ENCODE peak calls at places on chromosome 13, in four cellular contexts. One of them, this sample, is unnamed. For H3K36me3, the result is how much of the 10 kb centered on the place peaks cover.

GRCh38 chr13:80224468-80224867 is 116.5 kb downstream of the SPRY2 start:
- DNase-seq in thoracic aorta: no peak
- DNase-seq in tibial artery: no peak
- DNase-seq in Peyer's patch: no peak
- DNase-seq in this sample: no peak

GRCh38 chr13:74145249-74145970 is 11.2 kb upstream of the KLF12 start:
- DNase-seq in thoracic aorta: no peak
- DNase-seq in tibial artery: no peak
- DNase-seq in Peyer's patch: no peak
- DNase-seq in this sample: no peak

GRCh38 chr13:94552095-94552494 is 43.9 kb downstream of the TGDS start:
- DNase-seq in thoracic aorta: no peak
- DNase-seq in tibial artery: no peak
- DNase-seq in Peyer's patch: no peak
- DNase-seq in this sample: no peak

GRCh38 chr13:20989883-20990282 is 71.5 kb downstream of the LATS2 start:
- DNase-seq in thoracic aorta: no peak
- DNase-seq in tibial artery: no peak
- DNase-seq in Peyer's patch: no peak
- DNase-seq in this sample: no peak

GRCh38 chr13:104586010-104586746 is 1520.0 kb upstream of the SLC10A2 start:
- DNase-seq in thoracic aorta: no peak
- DNase-seq in tibial artery: no peak
- DNase-seq in Peyer's patch: no peak
- DNase-seq in this sample: no peak

GRCh38 chr13:73902296-73902695 is 231.9 kb downstream of the KLF12 start:
- DNase-seq in thoracic aorta: no peak
- DNase-seq in tibial artery: no peak
- DNase-seq in Peyer's patch: no peak
- DNase-seq in this sample: no peak

GRCh38 chr13:26220575-26220974 is 1.5 kb downstream of the RNF6 start:
- DNase-seq in thoracic aorta: no peak
- DNase-seq in tibial artery: no peak
- DNase-seq in Peyer's patch: no peak
- DNase-seq in this sample: no peak

GRCh38 chr13:42041684-42042035 is 6.8 kb upstream of the DGKH start:
- DNase-seq in thoracic aorta: peak
- DNase-seq in tibial artery: peak
- DNase-seq in Peyer's patch: peak
- DNase-seq in this sample: no peak

GRCh38 chr13:27372896-27373295 is 51.5 kb upstream of the GTF3A start:
- DNase-seq in thoracic aorta: no peak
- DNase-seq in tibial artery: no peak
- DNase-seq in Peyer's patch: peak
- DNase-seq in this sample: no peak

GRCh38 chr13:36806102-36806501 is 12.9 kb upstream of the RFXAP start:
- DNase-seq in thoracic aorta: no peak
- DNase-seq in tibial artery: no peak
- DNase-seq in Peyer's patch: no peak
- DNase-seq in this sample: no peak

GRCh38 chr13:44191504-44192171 is 182.0 kb upstream of the SERP2 start:
- DNase-seq in thoracic aorta: no peak
- DNase-seq in tibial artery: peak
- DNase-seq in Peyer's patch: no peak
- DNase-seq in this sample: no peak

GRCh38 chr13:46992383-46992952 is 95.6 kb upstream of the HTR2A start:
- DNase-seq in thoracic aorta: no peak
- DNase-seq in tibial artery: no peak
- DNase-seq in Peyer's patch: no peak
- DNase-seq in this sample: no peak

GRCh38 chr13:37383066-37383465 is 215.5 kb downstream of the POSTN start:
- DNase-seq in thoracic aorta: no peak
- DNase-seq in tibial artery: no peak
- DNase-seq in Peyer's patch: no peak
- DNase-seq in this sample: no peak

GRCh38 chr13:42035905-42036521 is 12.4 kb upstream of the DGKH start:
- DNase-seq in thoracic aorta: no peak
- DNase-seq in tibial artery: no peak
- DNase-seq in Peyer's patch: no peak
- DNase-seq in this sample: no peak

GRCh38 chr13:57612568-57612967 is 19.0 kb upstream of the PCDH17 start:
- DNase-seq in thoracic aorta: no peak
- DNase-seq in tibial artery: no peak
- DNase-seq in Peyer's patch: no peak
- DNase-seq in this sample: no peak

GRCh38 chr13:99704390-99704789 is 203.1 kb downstream of the TM9SF2 start:
- DNase-seq in thoracic aorta: no peak
- DNase-seq in tibial artery: no peak
- DNase-seq in Peyer's patch: no peak
- DNase-seq in this sample: no peak

DNA sequence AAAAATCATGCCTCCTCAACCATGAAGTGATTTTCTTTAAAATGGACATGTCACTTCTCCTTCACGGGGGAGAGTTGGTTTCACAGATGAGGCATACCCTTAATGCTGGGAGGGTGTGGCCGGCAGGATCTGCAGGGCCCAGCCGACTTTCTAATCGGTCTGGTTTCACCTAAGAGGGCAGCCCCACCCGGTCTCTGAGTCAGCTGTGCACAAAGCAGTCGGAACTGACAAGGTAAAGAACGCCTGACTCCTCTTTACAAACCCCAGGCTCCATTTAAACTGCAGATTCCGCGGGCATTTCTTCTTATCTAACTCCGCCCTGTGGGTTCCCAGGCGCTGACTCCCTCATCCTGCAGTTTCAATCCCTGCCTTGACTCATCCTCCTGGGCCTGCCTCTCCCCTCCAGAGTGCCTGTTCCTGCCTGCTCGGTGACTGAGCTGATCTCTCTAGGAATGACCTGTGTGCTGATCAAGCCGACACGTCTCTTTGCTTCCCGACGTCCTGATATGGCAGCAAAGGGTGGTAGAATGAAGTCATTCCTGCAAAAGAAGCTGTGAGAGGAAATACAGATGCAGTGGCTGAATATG is 63.4 kb downstream of the EFNB2 start:
- DNase-seq in thoracic aorta: peak
- DNase-seq in tibial artery: peak
- DNase-seq in Peyer's patch: peak
- DNase-seq in this sample: no peak
- TF ChIP-seq CTCF in thoracic aorta: no peak
- TF ChIP-seq CTCF in tibial artery: no peak
- TF ChIP-seq CTCF in Peyer's patch: no peak
- TF ChIP-seq CTCF in this sample: no peak

GRCh38 chr13:78632956-78633355 is 26.0 kb downstream of the OBI1 start:
- DNase-seq in thoracic aorta: no peak
- DNase-seq in tibial artery: no peak
- DNase-seq in Peyer's patch: no peak
- DNase-seq in this sample: no peak

GRCh38 chr13:78630509-78630908 is 27.2 kb upstream of the POU4F1 start:
- DNase-seq in thoracic aorta: no peak
- DNase-seq in tibial artery: no peak
- DNase-seq in Peyer's patch: no peak
- DNase-seq in this sample: no peak

GRCh38 chr13:78631077-78631476 is 27.7 kb upstream of the POU4F1 start:
- DNase-seq in thoracic aorta: no peak
- DNase-seq in tibial artery: no peak
- DNase-seq in Peyer's patch: no peak
- DNase-seq in this sample: no peak

GRCh38 chr13:78638216-78638615 is 20.7 kb downstream of the OBI1 start:
- DNase-seq in thoracic aorta: no peak
- DNase-seq in tibial artery: no peak
- DNase-seq in Peyer's patch: no peak
- DNase-seq in this sample: no peak

DNA sequence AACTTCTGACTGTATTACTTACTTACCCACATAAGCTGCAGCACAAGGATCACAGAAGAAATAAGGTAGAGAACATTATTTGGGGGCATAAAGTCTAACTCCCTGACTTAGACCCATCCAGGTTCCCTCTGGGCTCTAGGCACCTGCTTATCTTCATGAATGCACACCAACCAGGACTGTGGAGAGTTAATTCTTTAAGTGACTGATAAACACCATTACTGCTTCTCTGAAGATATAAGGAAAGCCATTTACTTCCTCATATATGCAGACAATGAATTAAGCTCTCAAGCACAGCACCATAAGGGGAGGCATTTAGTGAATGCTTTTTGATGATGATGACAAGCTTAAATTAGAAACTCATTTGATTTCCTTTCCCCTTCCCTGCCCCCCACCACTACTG is 22.5 kb downstream of the OBI1 start:
- DNase-seq in thoracic aorta: no peak
- DNase-seq in tibial artery: no peak
- DNase-seq in Peyer's patch: no peak
- DNase-seq in this sample: no peak
- H3K36me3 ChIP-seq in thoracic aorta: under half
- H3K36me3 ChIP-seq in tibial artery: half or more
- H3K36me3 ChIP-seq in Peyer's patch: under half
- H3K36me3 ChIP-seq in this sample: under half

DNA sequence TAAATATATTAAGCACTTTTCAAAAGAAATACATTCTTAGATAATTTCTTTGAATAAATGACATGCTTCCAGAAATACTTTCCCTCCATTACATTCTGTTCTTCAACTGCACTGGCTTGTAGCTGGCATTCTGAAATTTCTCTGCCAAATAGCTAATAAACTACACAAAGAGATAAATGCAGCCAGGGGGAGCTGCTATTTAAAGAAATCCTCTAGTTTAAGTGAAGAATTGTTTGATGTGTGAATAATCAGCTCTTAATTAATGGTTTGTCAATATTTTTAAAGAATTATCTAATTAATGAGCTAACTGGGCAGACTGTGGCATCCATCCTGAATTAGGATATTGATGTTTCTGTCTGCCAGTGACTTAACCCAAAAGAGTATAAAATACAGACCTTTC is 30.7 kb downstream of the SLC7A1 start:
- DNase-seq in thoracic aorta: no peak
- DNase-seq in tibial artery: no peak
- DNase-seq in Peyer's patch: no peak
- DNase-seq in this sample: no peak
- TF ChIP-seq CTCF in thoracic aorta: no peak
- TF ChIP-seq CTCF in tibial artery: no peak
- TF ChIP-seq CTCF in Peyer's patch: no peak
- TF ChIP-seq CTCF in this sample: no peak

GRCh38 chr13:113527272-113527958 is 36.9 kb upstream of the DCUN1D2 start:
- DNase-seq in thoracic aorta: no peak
- DNase-seq in tibial artery: no peak
- DNase-seq in Peyer's patch: no peak
- DNase-seq in this sample: peak
- H3K36me3 ChIP-seq in thoracic aorta: under half
- H3K36me3 ChIP-seq in tibial artery: half or more
- H3K36me3 ChIP-seq in Peyer's patch: under half
- H3K36me3 ChIP-seq in this sample: under half

DNA sequence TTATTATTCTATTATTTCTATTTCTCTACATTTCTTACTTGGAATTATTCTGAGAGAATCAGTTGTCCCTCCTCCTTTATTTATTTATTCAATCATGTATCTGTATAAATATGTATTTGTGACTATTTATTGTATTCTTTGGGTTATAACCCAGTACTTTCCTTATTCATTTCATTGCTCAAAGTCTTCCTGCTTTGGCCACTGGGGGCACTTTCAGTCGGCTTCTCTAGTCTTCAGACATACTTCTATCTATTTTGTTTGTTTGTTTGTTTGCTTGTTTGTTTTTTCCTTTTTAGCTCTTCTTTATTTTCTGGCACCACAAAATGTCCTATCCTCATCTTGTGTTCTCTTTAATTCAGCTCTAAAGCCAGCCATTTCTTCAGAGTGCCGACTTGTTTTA is 260.4 kb downstream of the NALCN start:
- DNase-seq in thoracic aorta: no peak
- DNase-seq in tibial artery: no peak
- DNase-seq in Peyer's patch: no peak
- DNase-seq in this sample: no peak
- TF ChIP-seq CTCF in thoracic aorta: peak
- TF ChIP-seq CTCF in tibial artery: no peak
- TF ChIP-seq CTCF in Peyer's patch: no peak
- TF ChIP-seq CTCF in this sample: no peak

GRCh38 chr13:113635048-113635420 is 23.0 kb downstream of the ATP4B start:
- DNase-seq in thoracic aorta: no peak
- DNase-seq in tibial artery: no peak
- DNase-seq in Peyer's patch: peak
- DNase-seq in this sample: peak
- H3K36me3 ChIP-seq in thoracic aorta: under half
- H3K36me3 ChIP-seq in tibial artery: half or more
- H3K36me3 ChIP-seq in Peyer's patch: under half
- H3K36me3 ChIP-seq in this sample: under half

DNA sequence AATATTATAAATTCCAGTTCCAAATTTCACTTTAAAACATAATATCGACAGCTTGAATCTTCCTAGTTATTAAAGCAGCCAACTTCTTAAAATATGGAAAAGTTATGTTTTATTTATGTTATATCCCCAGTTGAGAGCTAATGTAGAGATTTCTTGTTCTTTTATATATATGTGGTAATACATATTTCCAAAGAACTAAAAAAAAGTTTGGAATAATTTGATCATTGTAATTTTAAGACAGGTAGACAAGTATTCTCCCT is 781 bp upstream of the TBC1D4 start:
- DNase-seq in thoracic aorta: no peak
- DNase-seq in tibial artery: no peak
- DNase-seq in Peyer's patch: no peak
- DNase-seq in this sample: no peak
- TF ChIP-seq CTCF in thoracic aorta: no peak
- TF ChIP-seq CTCF in tibial artery: no peak
- TF ChIP-seq CTCF in Peyer's patch: no peak
- TF ChIP-seq CTCF in this sample: no peak

DNA sequence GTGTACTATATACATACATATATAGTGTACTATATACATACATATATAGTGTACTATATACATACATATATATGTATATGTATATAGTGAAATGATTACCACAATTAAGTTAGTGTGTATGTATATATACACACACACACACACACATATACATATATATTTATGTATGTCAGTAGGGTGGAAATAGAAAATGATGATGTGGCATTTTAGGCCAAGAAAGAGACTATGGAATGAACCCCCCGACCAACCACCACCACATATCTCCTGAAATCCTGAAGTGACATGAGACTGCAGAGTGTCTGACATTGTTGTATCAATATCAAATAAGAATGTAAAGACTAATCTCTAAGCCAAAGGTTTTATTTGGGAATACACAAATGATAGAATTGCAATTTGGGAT is 107.6 kb downstream of the RFC3 start:
- DNase-seq in thoracic aorta: no peak
- DNase-seq in tibial artery: no peak
- DNase-seq in Peyer's patch: no peak
- DNase-seq in this sample: no peak
- H3K36me3 ChIP-seq in thoracic aorta: under half
- H3K36me3 ChIP-seq in tibial artery: under half
- H3K36me3 ChIP-seq in Peyer's patch: under half
- H3K36me3 ChIP-seq in this sample: under half

GRCh38 chr13:68261105-68261504 is 1031.0 kb upstream of the PCDH9 start:
- DNase-seq in thoracic aorta: no peak
- DNase-seq in tibial artery: no peak
- DNase-seq in Peyer's patch: no peak
- DNase-seq in this sample: no peak
- TF ChIP-seq CTCF in thoracic aorta: no peak
- TF ChIP-seq CTCF in tibial artery: no peak
- TF ChIP-seq CTCF in Peyer's patch: no peak
- TF ChIP-seq CTCF in this sample: no peak

GRCh38 chr13:45506811-45507210 is 42.1 kb downstream of the COG3 start:
- DNase-seq in thoracic aorta: no peak
- DNase-seq in tibial artery: no peak
- DNase-seq in Peyer's patch: no peak
- DNase-seq in this sample: no peak
- H3K36me3 ChIP-seq in thoracic aorta: under half
- H3K36me3 ChIP-seq in tibial artery: half or more
- H3K36me3 ChIP-seq in Peyer's patch: under half
- H3K36me3 ChIP-seq in this sample: under half

This sample was measured in spleen.